ENCODE peak calls at places on chromosome 22, in ten cellular contexts. V is tibial nerve; T is heart right ventricle; F is uterus; U is colonic mucosa; K is SJSA1; A is fibroblast of lung; E is stomach; H is cardiac muscle cell; X is CD8-positive, alpha-beta memory T cell. Z is an unnamed sample.
A peak's percentile ranks its signal among the peaks of the same experiment; 100 is the strongest.

GRCh38 chr22:29003975-29004646 is 57.5 kb downstream of the C22orf31 start:
- DNase-seq in H (peak; percentile 83), K (no peak), X (no peak), U (no peak), V (no peak), F (no peak), T (no peak), E (peak; percentile 55), A (no peak), Z (no peak)

GRCh38 chr22:38833061-38833460 is 10.8 kb downstream of the NPTXR start:
- DNase-seq in T (no peak), V (no peak), E (no peak), K (no peak), F (no peak), A (no peak), H (no peak), U (no peak), X (no peak), Z (no peak)

GRCh38 chr22:44741929-44742328 is 10.4 kb upstream of the ARHGAP8 start:
- DNase-seq in E (no peak), T (no peak), V (no peak), X (no peak), H (no peak), U (peak; percentile 71), F (no peak), A (no peak), K (no peak), Z (no peak)

GRCh38 chr22:19143967-19144400 is 467 bp downstream of the ESS2 start:
- DNase-seq in A (peak; percentile 25), U (no peak), K (no peak), H (no peak), V (no peak), E (no peak), T (no peak), F (no peak), X (peak; percentile 58), Z (peak; percentile 68)

GRCh38 chr22:33909906-33910305 is 10.4 kb downstream of the LARGE1 start:
- DNase-seq in X (no peak), A (no peak), T (no peak), E (no peak), V (no peak), H (no peak), U (no peak), K (no peak), F (no peak), Z (no peak)

GRCh38 chr22:49393526-49393925 is 434.1 kb downstream of the BRD1 start:
- DNase-seq in E (no peak), X (no peak), V (no peak), K (no peak), U (no peak), A (no peak), F (no peak), T (no peak), H (no peak), Z (no peak)

GRCh38 chr22:36891646-36892045 is 21.8 kb upstream of the CSF2RB start:
- DNase-seq in A (no peak), T (no peak), X (no peak), E (no peak), U (no peak), K (no peak), V (no peak), H (no peak), F (no peak), Z (no peak)

GRCh38 chr22:38398609-38399401 is 56.2 kb downstream of the KCNJ4 start:
- DNase-seq in X (peak; percentile 88), F (peak; percentile 85), T (peak; percentile 86), A (peak; percentile 68), U (peak; percentile 89), K (peak; percentile 81), E (peak; percentile 92), V (peak; percentile 83), H (peak; percentile 93), Z (peak; percentile 76)

GRCh38 chr22:17398159-17398558 is 28.9 kb downstream of the CECR2 start:
- DNase-seq in F (no peak), U (no peak), T (no peak), A (no peak), X (no peak), E (no peak), K (no peak), V (no peak), H (no peak), Z (no peak)

GRCh38 chr22:44423556-44423955 is 74.5 kb downstream of the RTL6 start:
- DNase-seq in F (no peak), X (peak; percentile 31), T (no peak), K (no peak), E (no peak), H (no peak), A (no peak), V (no peak), U (no peak), Z (no peak)

GRCh38 chr22:38097058-38097457 is 13.1 kb upstream of the SLC16A8 start:
- DNase-seq in H (no peak), X (no peak), V (no peak), T (no peak), F (no peak), U (no peak), K (no peak), E (no peak), A (no peak), Z (no peak)

GRCh38 chr22:17145021-17145680 is 13.9 kb downstream of the HDHD5 start:
- DNase-seq in V (no peak), K (no peak), U (no peak), X (no peak), A (no peak), H (no peak), T (no peak), F (no peak), E (no peak), Z (no peak)

GRCh38 chr22:49305215-49305965 is 522.3 kb downstream of the BRD1 start:
- DNase-seq in A (no peak), T (peak; percentile 46), E (peak; percentile 40), V (peak; percentile 32), K (peak; percentile 48), H (peak; percentile 78), X (peak; percentile 46), U (peak; percentile 60), F (peak; percentile 55), Z (peak; percentile 15)

GRCh38 chr22:46894081-46894671 is 131.7 kb downstream of the TBC1D22A start:
- DNase-seq in U (no peak), X (no peak), V (no peak), T (peak; percentile 24), A (no peak), E (peak; percentile 20), H (no peak), K (no peak), F (no peak), Z (no peak)
- H3K27ac ChIP-seq in U (no peak overlapping the region), X (no peak overlapping the region), V (peak overlapping the region; percentile 76), T (peak overlapping the region; percentile 35), A (no peak overlapping the region), E (no peak overlapping the region), H (no peak overlapping the region), K (no peak overlapping the region), F (no peak overlapping the region), Z (no peak overlapping the region)

GRCh38 chr22:46998346-46998745 is 235.9 kb downstream of the TBC1D22A start:
- DNase-seq in K (no peak), H (no peak), X (no peak), V (no peak), T (no peak), F (no peak), E (no peak), U (no peak), A (no peak), Z (no peak)

GRCh38 chr22:47000256-47000655 is 237.8 kb downstream of the TBC1D22A start:
- DNase-seq in X (no peak), E (no peak), A (no peak), V (no peak), K (no peak), T (no peak), U (no peak), F (no peak), H (no peak), Z (no peak)

GRCh38 chr22:47001288-47001687 is 238.8 kb downstream of the TBC1D22A start:
- DNase-seq in K (no peak), T (no peak), H (no peak), A (no peak), E (no peak), V (no peak), F (no peak), X (no peak), U (no peak), Z (no peak)

GRCh38 chr22:47002692-47003091 is 240.2 kb downstream of the TBC1D22A start:
- DNase-seq in E (no peak), V (no peak), T (no peak), H (no peak), A (no peak), X (no peak), F (no peak), U (no peak), K (no peak), Z (no peak)

GRCh38 chr22:47000888-47001287 is 238.4 kb downstream of the TBC1D22A start:
- DNase-seq in T (no peak), U (no peak), K (no peak), E (no peak), V (no peak), F (no peak), A (peak; percentile 35), X (no peak), H (no peak), Z (no peak)
- H3K4me3 ChIP-seq in T (no peak overlapping the region), U (no peak overlapping the region), K (no peak overlapping the region), E (no peak overlapping the region), V (no peak overlapping the region), F (no peak overlapping the region), A (no peak overlapping the region), X (no peak overlapping the region), H (no peak overlapping the region), Z (peak overlapping the region; percentile 5)

DNA sequence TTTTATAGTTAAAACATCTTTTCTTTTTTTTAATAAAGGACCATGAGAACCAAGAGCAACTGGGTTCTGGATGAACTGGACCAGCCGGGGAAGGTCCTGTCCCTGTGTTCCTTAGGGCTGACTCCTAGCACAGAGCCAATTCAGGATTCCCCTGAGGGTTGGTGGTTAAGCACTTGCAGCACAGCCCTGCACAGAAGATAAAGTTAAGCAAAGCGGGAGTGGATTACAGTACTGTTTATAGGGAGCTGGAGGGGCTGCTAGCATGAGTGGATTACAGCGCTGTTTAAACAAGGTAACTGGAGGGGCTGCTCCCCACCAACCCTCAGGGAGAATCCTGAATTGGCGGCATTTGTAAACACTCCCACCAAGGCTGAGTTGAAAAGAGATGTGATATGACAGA is 90.6 kb downstream of the CELSR1 start:
- DNase-seq in E (no peak), U (no peak), A (no peak), X (no peak), F (no peak), T (no peak), H (no peak), K (no peak), V (no peak), Z (no peak)
- H3K27ac ChIP-seq in E (peak overlapping the region; percentile 16), U (no peak overlapping the region), A (no peak overlapping the region), X (no peak overlapping the region), F (no peak overlapping the region), T (no peak overlapping the region), H (no peak overlapping the region), K (no peak overlapping the region), V (no peak overlapping the region), Z (no peak overlapping the region)

DNA sequence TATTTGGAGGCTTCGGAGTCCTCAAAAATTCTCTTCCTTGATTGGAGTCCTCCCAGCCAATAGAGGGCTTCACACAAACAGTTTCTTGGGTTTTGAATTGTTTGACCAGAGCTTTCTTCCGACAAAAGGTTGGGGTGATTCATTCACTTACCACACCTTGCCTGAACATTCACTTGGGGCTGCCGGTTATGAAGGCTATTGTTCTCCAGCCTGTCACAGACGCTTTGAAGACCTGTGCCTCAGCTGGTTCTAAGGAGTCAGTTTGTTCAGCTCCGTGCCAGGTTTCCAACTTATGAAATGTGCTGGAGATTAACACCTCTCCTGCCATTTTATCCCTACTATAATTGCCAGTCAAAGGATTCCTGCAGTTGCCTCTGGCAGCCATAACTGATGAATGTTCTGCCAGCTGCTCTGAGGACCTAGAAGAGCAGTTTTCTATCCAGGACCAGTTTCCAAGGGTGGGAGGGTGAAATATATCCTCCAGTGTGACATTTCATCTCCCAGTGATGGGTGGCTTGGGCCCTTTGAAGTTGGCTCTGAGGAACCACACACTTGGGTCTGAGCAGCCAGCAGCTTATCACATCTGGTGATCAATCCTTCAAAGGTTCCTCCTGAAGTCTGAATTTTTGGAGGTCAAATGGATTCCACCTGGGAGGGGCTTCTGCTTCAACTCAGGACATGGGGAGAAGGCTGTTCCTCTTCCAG is 31.4 kb downstream of the LIMK2 start:
- DNase-seq in E (no peak), U (no peak), F (no peak), H (no peak), V (no peak), T (no peak), K (peak; percentile 64), X (no peak), A (peak; percentile 85), Z (no peak)
- H3K4me3 ChIP-seq in E (no peak overlapping the region), U (no peak overlapping the region), F (no peak overlapping the region), H (no peak overlapping the region), V (no peak overlapping the region), T (no peak overlapping the region), K (no peak overlapping the region), X (no peak overlapping the region), A (no peak overlapping the region), Z (no peak overlapping the region)

Z was measured in CD4-positive, CD25-positive, alpha-beta regulatory T cell.